ENCODE peak calls at places on chromosome 21, in eight cellular contexts. K is fibroblast of pulmonary artery, V is stomach, E is colonic mucosa, O is heart right ventricle, J is lower lobe of right lung, F is fibroblast of lung, T is OCI-LY7. A is an unnamed sample.

GRCh38 chr21:28521932-28522826 is 470.5 kb downstream of the LTN1 start:
- DNase-seq in E (no peak), F (peak), K (peak), V (no peak), O (no peak), T (peak), J (no peak), A (no peak)

GRCh38 chr21:29499734-29500343 is 201.1 kb downstream of the BACH1 start:
- DNase-seq in E (no peak), T (no peak), O (no peak), F (peak), J (no peak), K (peak), V (no peak), A (peak)

GRCh38 chr21:38506606-38507331 is 8.5 kb upstream of the ERG start:
- DNase-seq in O (no peak), J (no peak), E (peak), K (no peak), V (no peak), T (no peak), F (no peak), A (no peak)

GRCh38 chr21:16196521-16197208 is 466.9 kb downstream of the USP25 start:
- DNase-seq in T (no peak), E (no peak), K (peak), O (no peak), F (peak), V (no peak), J (no peak), A (no peak)

GRCh38 chr21:31892686-31893085 is 19.9 kb downstream of the HUNK start:
- DNase-seq in E (no peak), J (no peak), F (no peak), V (no peak), O (no peak), T (no peak), K (no peak), A (no peak)

GRCh38 chr21:37746849-37747248 is 169.4 kb downstream of the KCNJ6 start:
- DNase-seq in K (no peak), E (no peak), O (no peak), F (no peak), T (no peak), V (no peak), J (no peak), A (no peak)

GRCh38 chr21:20343186-20343585 is 655.0 kb upstream of the NCAM2 start:
- DNase-seq in V (no peak), K (no peak), E (no peak), F (no peak), T (no peak), J (no peak), O (no peak), A (no peak)

GRCh38 chr21:39818557-39818956 is 48.7 kb upstream of the PCP4 start:
- DNase-seq in E (no peak), J (no peak), F (no peak), V (no peak), T (peak), O (no peak), K (no peak), A (no peak)

GRCh38 chr21:37204580-37204979 is 62.6 kb downstream of the VPS26C start:
- DNase-seq in F (no peak), J (no peak), E (no peak), V (no peak), O (no peak), T (no peak), K (peak), A (no peak)

GRCh38 chr21:38490411-38491020 is 7.8 kb downstream of the ERG start:
- DNase-seq in T (no peak), J (no peak), K (no peak), E (no peak), V (no peak), F (no peak), O (no peak), A (no peak)

GRCh38 chr21:37862536-37862935 is 53.7 kb downstream of the KCNJ6 start:
- DNase-seq in K (peak), J (no peak), O (no peak), E (no peak), V (no peak), T (peak), F (peak), A (no peak)

GRCh38 chr21:36710729-36711048 is 11.8 kb downstream of the SIM2 start:
- DNase-seq in K (no peak), F (no peak), T (peak), O (no peak), E (no peak), V (peak), J (no peak), A (peak)

GRCh38 chr21:39673736-39674135 is 61.0 kb downstream of the B3GALT5 start:
- DNase-seq in O (no peak), J (no peak), F (no peak), E (no peak), T (no peak), K (no peak), V (no peak), A (no peak)

GRCh38 chr21:37220433-37220980 is 46.6 kb downstream of the VPS26C start:
- DNase-seq in E (no peak), O (no peak), K (peak), F (peak), J (no peak), V (no peak), T (no peak), A (peak)

GRCh38 chr21:38247738-38248509 is 8.9 kb upstream of the KCNJ15 start:
- DNase-seq in T (no peak), E (no peak), V (no peak), K (no peak), O (no peak), J (no peak), F (no peak), A (no peak)

GRCh38 chr21:29938968-29939858 is 583 bp downstream of the GRIK1 start:
- DNase-seq in K (no peak), V (no peak), F (peak), T (no peak), E (no peak), J (no peak), O (peak), A (peak)

GRCh38 chr21:17191346-17191993 is 321.4 kb upstream of the CXADR start:
- DNase-seq in F (no peak), V (no peak), O (no peak), T (peak), J (no peak), K (no peak), E (no peak), A (no peak)

GRCh38 chr21:39184050-39184980 is 1.1 kb upstream of the PSMG1 start:
- DNase-seq in E (no peak), F (no peak), O (no peak), V (no peak), T (peak), K (no peak), J (no peak), A (no peak)

GRCh38 chr21:28975401-28975800 is 17.3 kb downstream of the LTN1 start:
- DNase-seq in F (peak), O (no peak), V (no peak), T (no peak), K (peak), E (no peak), J (no peak), A (no peak)

GRCh38 chr21:19523731-19524130 is 1120.1 kb upstream of the TMPRSS15 start:
- DNase-seq in T (no peak), V (no peak), E (no peak), F (no peak), J (no peak), O (no peak), K (peak), A (no peak)

GRCh38 chr21:44370027-44370735 is 16.8 kb downstream of the TRPM2 start:
- DNase-seq in V (peak), J (no peak), O (no peak), E (no peak), T (no peak), K (peak), F (peak), A (peak)

GRCh38 chr21:37266515-37267221 is 466 bp downstream of the VPS26C start:
- DNase-seq in V (peak), O (peak), J (peak), F (peak), T (peak), K (peak), E (no peak), A (peak)

GRCh38 chr21:36613064-36613463 is 85.9 kb upstream of the SIM2 start:
- DNase-seq in F (peak), O (no peak), K (no peak), V (peak), T (no peak), E (no peak), J (no peak), A (no peak)

DNA sequence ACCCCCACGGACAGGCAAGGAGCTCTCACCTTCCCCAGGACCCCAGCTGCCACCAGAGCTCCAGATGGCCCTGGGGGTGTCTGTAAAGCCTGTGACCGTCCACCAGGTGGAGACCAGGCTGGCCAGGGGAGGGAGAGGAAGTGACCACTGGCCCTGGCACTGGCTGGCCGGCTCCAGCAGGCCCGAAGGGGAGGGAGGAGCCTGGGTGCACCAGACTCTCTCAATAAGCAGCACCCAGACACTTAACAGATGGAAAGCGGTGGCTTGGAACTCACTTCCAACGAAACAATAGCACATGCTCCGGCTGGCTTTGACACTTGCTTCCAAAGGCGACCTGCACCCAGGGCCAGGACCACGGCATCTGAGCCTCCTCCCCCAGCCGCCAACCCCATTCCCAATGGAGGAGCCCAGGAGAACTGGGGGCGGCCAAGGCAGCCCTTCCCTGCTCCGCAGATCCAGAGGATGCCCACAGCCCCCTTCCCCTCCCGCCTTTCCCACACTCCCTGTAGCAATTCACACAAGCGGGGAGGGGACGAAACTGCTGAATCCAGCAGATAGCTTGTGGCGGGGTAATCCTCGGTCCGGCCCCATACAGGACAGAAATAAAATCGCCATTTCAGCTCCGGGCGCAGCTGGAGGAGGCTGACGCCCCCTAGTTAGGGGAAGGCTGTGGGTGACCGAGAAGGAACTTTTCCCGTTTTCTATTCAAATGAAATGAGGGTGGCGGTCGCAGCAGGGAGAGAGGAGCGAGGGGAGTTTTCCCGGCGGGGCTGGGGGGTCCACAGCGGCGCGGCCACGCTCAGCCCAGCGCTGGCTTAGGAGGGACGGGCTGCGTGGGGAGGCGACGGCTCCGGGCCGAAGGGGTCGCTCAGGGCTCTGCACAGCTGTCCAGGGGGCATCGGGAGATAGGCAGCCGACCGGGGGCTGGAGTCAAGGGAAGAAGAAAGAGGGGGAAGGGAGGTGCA is 612 bp upstream of the PDE9A start:
- DNase-seq in E (peak), K (peak), J (peak), V (peak), T (no peak), O (peak), F (peak), A (peak)
- H3K4me3 ChIP-seq in E (peak), K (no peak), J (peak), V (peak), T (peak), O (peak), F (no peak), A (peak)

GRCh38 chr21:15062566-15062965 is 2.2 kb downstream of the NRIP1 start:
- DNase-seq in K (peak), E (no peak), V (no peak), J (no peak), F (peak), O (no peak), T (no peak), A (no peak)

GRCh38 chr21:15060776-15061175 is 4.0 kb downstream of the NRIP1 start:
- DNase-seq in V (no peak), E (no peak), O (no peak), K (no peak), T (no peak), J (no peak), F (no peak), A (no peak)

GRCh38 chr21:15061284-15061683 is 3.5 kb downstream of the NRIP1 start:
- DNase-seq in F (no peak), V (no peak), K (no peak), O (no peak), T (no peak), E (no peak), J (no peak), A (no peak)

GRCh38 chr21:15063081-15063820 is 1.5 kb downstream of the NRIP1 start:
- DNase-seq in V (no peak), J (no peak), E (peak), K (peak), T (no peak), F (no peak), O (no peak), A (no peak)

GRCh38 chr21:15061747-15062146 is 3.1 kb downstream of the NRIP1 start:
- DNase-seq in K (no peak), T (no peak), F (no peak), J (no peak), E (no peak), O (no peak), V (no peak), A (no peak)
- H3K4me3 ChIP-seq in K (peak), T (no peak), F (peak), J (peak), E (peak), O (peak), V (no peak), A (no peak)

GRCh38 chr21:42308914-42309752 is 6.1 kb downstream of the TFF3 start:
- DNase-seq in J (no peak), O (no peak), V (peak), F (no peak), T (no peak), K (no peak), E (no peak), A (no peak)

GRCh38 chr21:42311816-42312625 is 3.2 kb downstream of the TFF3 start:
- DNase-seq in O (no peak), T (no peak), F (no peak), V (no peak), J (no peak), E (peak), K (no peak), A (no peak)

GRCh38 chr21:42309753-42310213 is 5.4 kb downstream of the TFF3 start:
- DNase-seq in K (peak), F (peak), V (peak), O (peak), J (peak), E (peak), T (peak), A (no peak)

GRCh38 chr21:42311160-42311559 is 4.0 kb downstream of the TFF3 start:
- DNase-seq in O (no peak), K (no peak), F (no peak), T (no peak), J (no peak), E (no peak), V (no peak), A (no peak)

GRCh38 chr21:42310411-42311001 is 4.7 kb downstream of the TFF3 start:
- DNase-seq in O (no peak), V (no peak), E (peak), T (no peak), J (no peak), F (no peak), K (no peak), A (no peak)
- H3K4me3 ChIP-seq in O (no peak), V (no peak), E (no peak), T (no peak), J (no peak), F (no peak), K (no peak), A (no peak)

GRCh38 chr21:46426313-46427046 is 32.2 kb upstream of the DIP2A start:
- DNase-seq in O (no peak), K (no peak), T (no peak), E (no peak), V (no peak), F (no peak), J (no peak), A (no peak)

GRCh38 chr21:46425566-46425965 is 33.1 kb upstream of the DIP2A start:
- DNase-seq in J (peak), K (no peak), T (no peak), O (no peak), V (no peak), E (no peak), F (no peak), A (no peak)

GRCh38 chr21:46428286-46428685 is 30.4 kb upstream of the DIP2A start:
- DNase-seq in O (no peak), F (no peak), V (no peak), K (no peak), T (no peak), E (no peak), J (peak), A (no peak)

GRCh38 chr21:46428987-46429710 is 29.5 kb upstream of the DIP2A start:
- DNase-seq in T (no peak), F (no peak), J (peak), K (no peak), O (no peak), V (no peak), E (no peak), A (no peak)

DNA sequence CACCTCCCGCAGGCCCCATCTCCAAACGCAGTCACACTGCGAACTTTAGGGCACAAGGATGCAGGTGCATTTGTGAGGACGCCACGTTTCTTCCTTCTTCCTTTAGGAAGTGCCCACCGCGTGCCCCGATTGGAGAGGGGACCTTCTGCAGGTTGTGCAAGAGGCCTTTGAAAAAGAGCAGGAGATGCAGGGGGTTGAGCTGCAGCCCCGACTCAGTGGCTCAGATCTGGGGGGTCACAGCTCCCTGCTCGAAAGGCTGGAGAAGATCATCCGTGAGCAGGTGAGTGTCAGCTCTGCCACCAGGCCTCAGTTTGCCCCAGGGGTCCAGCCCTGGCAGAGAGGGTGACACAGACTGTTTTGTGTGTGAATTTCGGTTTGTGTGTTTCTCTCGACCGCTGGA is 31.2 kb upstream of the DIP2A start:
- DNase-seq in K (no peak), O (no peak), J (peak), F (no peak), V (no peak), T (no peak), E (no peak), A (no peak)
- H3K4me3 ChIP-seq in K (no peak), O (no peak), J (no peak), F (no peak), V (no peak), T (no peak), E (no peak), A (no peak)

GRCh38 chr21:43190544-43191340 is 21.9 kb downstream of the CRYAA start:
- DNase-seq in J (no peak), V (no peak), T (no peak), O (no peak), E (peak), F (no peak), K (no peak), A (peak)

GRCh38 chr21:43188181-43188580 is 19.4 kb downstream of the CRYAA start:
- DNase-seq in V (no peak), J (no peak), T (no peak), E (no peak), K (no peak), F (no peak), O (no peak), A (no peak)

GRCh38 chr21:43189936-43190335 is 21.1 kb downstream of the CRYAA start:
- DNase-seq in K (no peak), T (no peak), O (no peak), F (no peak), E (no peak), V (no peak), J (no peak), A (no peak)

GRCh38 chr21:43188712-43189151 is 19.9 kb downstream of the CRYAA start:
- DNase-seq in V (peak), O (peak), K (no peak), J (no peak), E (peak), F (no peak), T (peak), A (peak)

DNA sequence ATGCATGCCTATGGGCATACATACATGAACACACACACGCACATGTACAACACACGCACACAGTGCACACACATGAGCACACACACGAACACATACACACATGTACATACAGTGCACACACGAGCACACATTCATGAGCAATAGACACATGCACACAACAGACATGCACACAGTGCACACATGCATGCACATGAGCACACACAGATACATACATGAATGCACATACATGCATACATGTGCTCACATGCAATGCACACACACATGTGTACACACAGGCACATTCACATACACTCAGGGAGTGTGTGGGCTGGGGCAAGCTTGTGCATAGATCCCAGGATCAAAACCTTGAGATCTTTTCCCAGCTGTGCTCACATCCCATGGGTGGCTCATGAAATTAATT is 18.9 kb downstream of the CRYAA start:
- DNase-seq in J (no peak), V (no peak), O (no peak), E (no peak), T (no peak), F (no peak), K (no peak), A (no peak)
- H3K4me3 ChIP-seq in J (no peak), V (no peak), O (no peak), E (no peak), T (no peak), F (no peak), K (no peak), A (no peak)

GRCh38 chr21:45471229-45472052 is 66.5 kb downstream of the COL18A1 start:
- DNase-seq in J (no peak), K (peak), O (peak), T (no peak), F (peak), E (no peak), V (no peak), A (no peak)
- H3K4me3 ChIP-seq in J (no peak), K (peak), O (peak), T (no peak), F (peak), E (no peak), V (no peak), A (no peak)

DNA sequence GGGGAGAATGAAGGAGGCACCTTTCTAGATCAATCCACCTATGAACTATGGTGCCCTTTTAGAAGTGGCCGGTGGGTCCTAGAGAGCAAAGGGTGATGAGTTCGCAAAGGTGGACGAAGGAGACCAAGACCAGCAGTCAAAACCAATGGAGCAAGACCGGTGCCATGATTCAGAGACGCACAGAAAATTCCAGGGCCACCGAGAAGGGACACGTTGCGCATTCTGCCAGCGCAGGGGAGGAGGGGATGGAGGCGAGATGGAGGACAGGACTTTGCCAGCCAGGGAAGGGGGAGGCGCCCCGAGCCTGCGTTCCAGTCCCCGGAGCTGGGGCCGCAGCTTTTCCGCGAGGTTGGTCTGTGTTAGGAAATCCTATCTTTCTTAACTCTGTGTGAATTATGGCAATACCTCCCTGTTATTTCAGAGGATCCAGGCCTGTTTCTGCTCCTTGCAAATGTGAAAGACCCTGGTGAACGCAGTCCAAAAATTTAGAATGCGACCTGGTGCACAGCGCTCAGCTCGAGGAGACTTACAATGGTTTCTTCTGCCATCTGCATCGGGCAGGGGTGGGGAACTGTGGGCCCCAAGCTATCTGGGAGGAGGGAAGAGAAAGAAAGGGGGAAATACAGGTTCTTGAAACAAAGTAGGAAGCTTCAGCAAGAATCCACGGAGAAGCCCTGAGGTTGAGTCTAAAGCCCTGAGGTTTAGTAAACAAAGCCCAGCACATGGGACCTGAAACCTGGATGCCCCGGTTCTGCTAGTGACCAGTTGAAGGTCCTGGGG is 129.4 kb downstream of the MRPS6 start:
- DNase-seq in T (no peak), E (no peak), F (peak), K (peak), O (peak), J (peak), V (no peak), A (no peak)
- H3K4me3 ChIP-seq in T (no peak), E (no peak), F (peak), K (peak), O (peak), J (peak), V (peak), A (peak)

A was measured in dorsolateral prefrontal cortex.